ENCODE peak calls at places on chromosomes 7 and 10, in five cellular contexts. Q, A, H, Y and U are unnamed samples.

GRCh38 chr7:138756591-138757222 is 41.1 kb upstream of the TMEM213 start:
- DNase-seq in Q (peak; percentile 14), A (no peak), H (no peak), Y (no peak), U (no peak)

GRCh38 chr7:143434660-143435059 is 8.6 kb upstream of the TAS2R60 start:
- DNase-seq in Q (peak; percentile 93), A (no peak), H (peak; percentile 29), Y (peak; percentile 58), U (no peak)

GRCh38 chr10:123908379-123908778 is 16.8 kb upstream of the CPXM2 start:
- DNase-seq in Q (no peak), A (no peak), H (no peak), Y (no peak), U (no peak)

GRCh38 chr7:151187409-151188251 is 580 bp upstream of the ASB10 start:
- DNase-seq in Q (no peak), A (no peak), H (no peak), Y (peak; percentile 62), U (no peak)

GRCh38 chr7:96300487-96300886 is 21.4 kb downstream of the SLC25A13 start:
- DNase-seq in Q (no peak), A (no peak), H (no peak), Y (no peak), U (no peak)

GRCh38 chr7:105130580-105130979 is 116.6 kb downstream of the KMT2E start:
- DNase-seq in Q (no peak), A (no peak), H (no peak), Y (no peak), U (no peak)

GRCh38 chr10:2891073-2891769 is 176.1 kb upstream of the PFKP start:
- DNase-seq in Q (no peak), A (peak; percentile 21), H (no peak), Y (no peak), U (no peak)

GRCh38 chr7:86947956-86948355 is 111.5 kb downstream of the ELAPOR2 start:
- DNase-seq in Q (no peak), A (peak; percentile 15), H (no peak), Y (no peak), U (peak; percentile 12)

GRCh38 chr10:54284526-54285193 is 516.4 kb downstream of the PCDH15 start:
- DNase-seq in Q (no peak), A (peak; percentile 26), H (no peak), Y (no peak), U (no peak)

GRCh38 chr7:39453743-39454355 is 112.4 kb upstream of the YAE1 start:
- DNase-seq in Q (peak; percentile 73), A (peak; percentile 44), H (peak; percentile 56), Y (no peak), U (peak; percentile 61)

GRCh38 chr7:100639995-100640394 is 1.4 kb downstream of the TFR2 start:
- DNase-seq in Q (no peak), A (no peak), H (no peak), Y (no peak), U (no peak)

GRCh38 chr10:45227042-45227441 is 88.4 kb downstream of the OR13A1 start:
- DNase-seq in Q (no peak), A (no peak), H (no peak), Y (no peak), U (no peak)

GRCh38 chr7:134954197-134955082 is 31.9 kb upstream of the AGBL3 start:
- DNase-seq in Q (peak; percentile 67), A (no peak), H (no peak), Y (no peak), U (peak; percentile 15)

GRCh38 chr7:130290745-130291144 is 2.2 kb upstream of the CPA4 start:
- DNase-seq in Q (peak; percentile 61), A (no peak), H (no peak), Y (no peak), U (no peak)

GRCh38 chr10:26235761-26236160 is 19.2 kb downstream of the GAD2 start:
- DNase-seq in Q (no peak), A (no peak), H (no peak), Y (no peak), U (no peak)

GRCh38 chr10:4127518-4128315 is 342.7 kb upstream of the KLF6 start:
- DNase-seq in Q (no peak), A (no peak), H (peak; percentile 62), Y (no peak), U (no peak)

GRCh38 chr7:124536156-124536762 is 229.3 kb downstream of the GPR37 start:
- DNase-seq in Q (no peak), A (no peak), H (no peak), Y (no peak), U (no peak)

GRCh38 chr7:8433477-8434289 is at the start of gene NXPH1:
- DNase-seq in Q (peak; percentile 27), A (no peak), H (no peak), Y (no peak), U (peak; percentile 91)

GRCh38 chr10:62961951-62962523 is 145.9 kb upstream of the EGR2 start:
- DNase-seq in Q (peak; percentile 40), A (peak; percentile 70), H (no peak), Y (no peak), U (no peak)

GRCh38 chr7:38679419-38679818 is 48.2 kb upstream of the AMPH start:
- DNase-seq in Q (no peak), A (peak; percentile 48), H (no peak), Y (no peak), U (no peak)

GRCh38 chr10:80187465-80188409 is 17.6 kb downstream of the ANXA11 start:
- DNase-seq in Q (no peak), A (no peak), H (peak; percentile 79), Y (no peak), U (no peak)

GRCh38 chr10:43411536-43411935 is 2.5 kb upstream of the HNRNPF start:
- DNase-seq in Q (peak; percentile 47), A (no peak), H (no peak), Y (no peak), U (no peak)

GRCh38 chr10:43408331-43408709 is 666 bp downstream of the HNRNPF start:
- DNase-seq in Q (no peak), A (no peak), H (no peak), Y (no peak), U (no peak)

GRCh38 chr10:43409385-43410109 is 561 bp upstream of the HNRNPF start:
- DNase-seq in Q (peak; percentile 42), A (no peak), H (peak; percentile 71), Y (peak; percentile 46), U (no peak)

GRCh38 chr10:43408710-43409384 is at the start of gene HNRNPF:
- DNase-seq in Q (peak; percentile 99), A (peak; percentile 99), H (peak; percentile 94), Y (peak; percentile 95), U (peak; percentile 97)

DNA sequence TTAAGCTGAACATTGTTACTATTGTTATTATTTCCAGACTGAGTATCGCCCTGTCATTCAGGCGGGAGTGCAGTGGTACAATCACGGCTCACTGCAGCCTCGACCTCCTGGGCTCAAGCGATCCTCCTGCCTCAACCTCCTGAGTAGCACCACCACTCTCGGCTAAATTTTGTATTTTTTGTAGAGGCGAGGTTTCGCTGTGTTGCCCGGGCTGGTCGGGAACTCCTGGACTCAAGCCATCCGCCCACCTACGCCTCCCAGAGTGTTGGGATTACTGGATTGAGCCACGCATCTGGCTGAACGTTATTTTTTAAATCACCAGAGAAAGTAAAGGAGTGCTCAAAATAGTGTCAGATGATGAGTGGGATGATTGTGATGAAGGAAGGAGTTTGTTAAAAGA is 1.4 kb upstream of the HNRNPF start:
- DNase-seq in Q (no peak), A (peak; percentile 70), H (no peak), Y (no peak), U (no peak)
- H3K4me3 ChIP-seq in Q (no peak overlapping the region), A (peak overlapping the region; percentile 91), H (peak overlapping the region; percentile 56), Y (peak overlapping the region; percentile 85), U (no peak overlapping the region)

DNA sequence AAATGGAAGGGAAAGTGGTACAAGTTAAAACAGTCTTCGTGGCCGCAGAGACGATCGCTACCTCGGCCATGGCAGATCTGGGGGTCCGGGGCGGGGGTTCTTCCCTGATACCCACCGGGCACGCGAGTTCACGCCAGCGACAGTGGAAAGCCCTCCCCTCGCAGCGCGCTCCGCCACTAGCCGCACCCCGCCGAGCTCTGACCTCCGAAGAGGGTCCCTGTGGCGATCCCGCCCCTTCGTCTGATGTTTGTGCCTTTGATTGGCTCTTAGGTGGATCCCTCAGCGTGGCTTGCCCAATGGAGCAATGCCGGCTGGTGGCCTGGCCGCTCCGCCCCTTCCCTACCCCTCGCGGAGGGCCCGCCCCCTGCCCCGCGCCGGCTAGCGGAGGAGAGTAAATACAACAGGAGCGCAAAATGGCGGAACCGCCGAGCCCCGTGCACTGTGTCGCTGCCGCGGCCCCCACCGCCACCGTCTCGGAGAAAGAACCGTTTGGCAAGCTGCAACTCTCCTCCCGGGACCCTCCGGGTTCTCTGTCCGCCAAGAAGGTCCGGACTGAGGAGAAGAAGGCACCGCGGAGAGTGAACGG is at the start of gene RSBN1L:
- DNase-seq in Q (peak; percentile 100), A (peak; percentile 98), H (peak; percentile 99), Y (peak; percentile 99), U (peak; percentile 98)
- H3K27me3 ChIP-seq in Q (no peaks in the 10 kb centered on the region), A (no peaks in the 10 kb centered on the region), H (no peaks in the 10 kb centered on the region), Y (no peaks in the 10 kb centered on the region), U (no peaks in the 10 kb centered on the region)

DNA sequence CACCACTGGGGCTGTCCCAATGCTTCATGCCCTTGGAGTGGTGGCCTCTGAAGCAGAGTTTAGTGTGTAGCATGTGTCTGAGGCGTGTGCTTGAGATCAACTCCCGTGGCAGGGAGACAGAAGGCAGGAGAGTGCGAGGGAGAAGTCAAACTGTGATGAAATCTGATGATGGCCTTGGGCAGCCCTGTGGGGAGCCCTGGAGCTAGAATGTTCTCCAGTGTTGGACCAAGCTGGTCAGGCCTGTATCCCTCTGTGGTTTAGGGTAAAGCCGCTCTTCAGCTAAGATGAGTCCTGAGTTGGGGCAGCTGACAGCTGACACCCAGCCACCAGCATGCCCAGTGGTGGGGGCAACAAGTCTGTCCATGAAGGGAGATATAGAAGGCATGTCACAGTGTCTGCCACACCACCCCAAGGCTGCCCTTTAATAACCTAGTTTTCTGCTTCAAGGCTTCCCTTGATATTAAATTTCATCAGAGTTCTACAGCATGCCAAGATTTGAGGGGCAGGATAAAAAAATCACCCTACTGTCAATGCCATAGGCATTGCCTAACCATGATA is 170.4 kb upstream of the SVIL start:
- DNase-seq in Q (no peak), A (no peak), H (no peak), Y (no peak), U (no peak)
- H3K4me3 ChIP-seq in Q (no peak overlapping the region), A (no peak overlapping the region), H (no peak overlapping the region), Y (no peak overlapping the region), U (no peak overlapping the region)

DNA sequence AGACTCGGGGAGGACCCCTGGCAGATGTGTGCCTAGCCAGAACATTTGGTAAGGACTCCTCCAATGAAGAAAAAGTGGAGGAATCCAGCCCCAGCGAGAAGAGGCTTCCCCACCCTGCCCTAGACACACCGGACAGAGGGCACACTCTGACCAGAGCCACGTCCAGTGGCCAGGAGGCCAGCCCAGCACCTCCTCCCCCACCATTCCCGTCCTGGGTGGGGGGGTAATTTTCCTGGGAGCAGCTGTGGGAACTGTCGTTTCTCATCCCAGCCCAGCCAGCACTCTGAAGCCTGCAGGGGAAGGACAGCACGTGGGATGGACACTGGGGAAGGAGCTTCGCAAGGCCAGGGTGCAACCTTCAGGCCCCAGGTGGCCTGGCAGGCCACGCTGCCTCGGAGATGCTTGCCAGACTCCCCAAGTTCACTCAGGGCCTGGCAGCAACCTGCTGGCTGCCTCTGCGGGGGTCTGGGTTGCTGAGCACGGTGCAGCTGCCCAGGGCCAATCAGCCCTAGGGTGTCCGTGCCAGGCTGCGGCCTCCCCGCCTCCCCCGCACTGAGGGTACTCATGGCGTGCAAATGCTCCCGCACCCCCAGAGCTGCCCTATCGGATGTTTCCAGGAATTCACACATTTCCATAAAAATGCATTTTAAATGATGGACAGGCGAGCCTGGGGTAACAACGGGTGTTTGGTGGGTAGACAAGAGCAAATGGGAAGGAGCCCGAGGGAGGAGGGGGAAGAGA is 2.0 kb upstream of the EN2 start:
- DNase-seq in Q (no peak), A (peak; percentile 90), H (no peak), Y (no peak), U (peak; percentile 69)
- H3K27me3 ChIP-seq in Q (peaks cover 90% of the 10 kb centered on the region), A (peaks cover 93% of the 10 kb centered on the region), H (peaks cover 92% of the 10 kb centered on the region), Y (peaks cover 96% of the 10 kb centered on the region), U (peaks cover 97% of the 10 kb centered on the region)

GRCh38 chr10:93993414-93993781 is 333 bp upstream of the PLCE1 start:
- DNase-seq in Q (no peak), A (no peak), H (no peak), Y (no peak), U (no peak)
- H3K4me3 ChIP-seq in Q (peak overlapping the region; percentile 87), A (peak overlapping the region; percentile 81), H (peak overlapping the region; percentile 37), Y (peak overlapping the region; percentile 76), U (peak overlapping the region; percentile 52)